ENCODE peak calls at places on chromosomes 11 and 22, in nine cellular contexts. I is coronary artery; H is naive thymus-derived CD4-positive, alpha-beta T cell; M is fibroblast of pulmonary artery; R is IMR-90; U is MM.1S; D is neural progenitor cell; P is NT2/D1; Y is HL-60. C is an unnamed sample.
A peak's percentile ranks its signal among the peaks of the same experiment; 100 is the strongest.

GRCh38 chr11:102793677-102794290 is 4.2 kb downstream of the MMP1 start:
- DNase-seq in I (no peak), H (no peak), M (no peak), R (no peak), U (no peak), D (no peak), P (no peak), Y (no peak), C (no peak)

GRCh38 chr11:44606472-44606871 is 41.0 kb downstream of the CD82 start:
- DNase-seq in I (no peak), H (no peak), M (no peak), R (no peak), U (no peak), D (no peak), P (no peak), Y (no peak), C (no peak)

GRCh38 chr22:43289976-43290663 is 53.1 kb downstream of the SCUBE1 start:
- DNase-seq in I (no peak), H (no peak), M (peak; percentile 23), R (peak; percentile 11), U (no peak), D (no peak), P (no peak), Y (peak; percentile 73), C (no peak)

GRCh38 chr11:78806214-78807004 is 231.7 kb upstream of the NARS2 start:
- DNase-seq in I (no peak), H (no peak), M (peak; percentile 20), R (no peak), U (no peak), D (no peak), P (no peak), Y (peak; percentile 29), C (no peak)

GRCh38 chr11:86210898-86211297 is 33.7 kb upstream of the EED start:
- DNase-seq in I (no peak), H (no peak), M (no peak), R (no peak), U (no peak), D (no peak), P (no peak), Y (no peak), C (no peak)

GRCh38 chr11:394034-394857 is at the start of gene PKP3:
- DNase-seq in I (no peak), H (no peak), M (peak; percentile 36), R (peak; percentile 60), U (no peak), D (peak; percentile 63), P (no peak), Y (no peak), C (no peak)

GRCh38 chr11:125299061-125299616 is 134.6 kb downstream of the PKNOX2 start:
- DNase-seq in I (no peak), H (no peak), M (no peak), R (no peak), U (no peak), D (no peak), P (no peak), Y (no peak), C (no peak)

GRCh38 chr11:108369064-108369463 is 98.3 kb downstream of the C11orf65 start:
- DNase-seq in I (no peak), H (no peak), M (no peak), R (peak; percentile 23), U (no peak), D (no peak), P (no peak), Y (no peak), C (no peak)

DNA sequence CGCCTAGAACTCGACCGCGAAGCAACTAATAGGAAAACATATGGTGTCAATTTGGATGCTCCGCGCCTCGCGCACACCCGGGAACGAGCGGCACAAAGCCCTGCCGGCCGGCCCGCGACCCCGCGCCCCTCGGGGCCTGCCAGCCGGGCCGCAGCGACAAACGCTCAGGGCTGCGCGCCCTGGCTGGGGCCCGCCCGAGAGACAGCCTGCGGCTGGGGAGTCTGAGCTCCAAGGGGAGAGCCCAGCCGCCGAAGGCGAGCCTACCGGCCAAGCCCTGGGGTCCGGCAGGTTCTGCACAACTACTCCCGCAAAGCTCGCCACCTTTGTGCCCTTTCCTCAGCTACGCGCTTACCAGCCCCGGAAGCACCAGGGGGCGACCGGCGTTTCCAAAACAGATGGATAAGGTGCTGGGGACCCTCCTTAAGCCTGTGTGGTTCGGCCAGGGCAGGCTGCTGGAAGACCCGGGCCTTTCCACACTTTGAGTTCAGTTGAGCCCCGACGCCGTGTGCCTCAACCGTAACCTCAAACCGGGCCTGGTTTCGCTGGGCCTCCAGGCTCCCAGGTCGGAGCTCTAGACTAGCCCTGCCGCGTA is 6.0 kb downstream of the PAX6 start:
- DNase-seq in I (no peak), H (no peak), M (no peak), R (no peak), U (no peak), D (peak; percentile 73), P (no peak), Y (no peak), C (no peak)
- H3K4me3 ChIP-seq in I (peak overlapping the region; percentile 49), H (no peak overlapping the region), M (no peak overlapping the region), R (no peak overlapping the region), U (no peak overlapping the region), D (peak overlapping the region; percentile 91), P (peak overlapping the region; percentile 21), Y (no peak overlapping the region), C (no peak overlapping the region)

DNA sequence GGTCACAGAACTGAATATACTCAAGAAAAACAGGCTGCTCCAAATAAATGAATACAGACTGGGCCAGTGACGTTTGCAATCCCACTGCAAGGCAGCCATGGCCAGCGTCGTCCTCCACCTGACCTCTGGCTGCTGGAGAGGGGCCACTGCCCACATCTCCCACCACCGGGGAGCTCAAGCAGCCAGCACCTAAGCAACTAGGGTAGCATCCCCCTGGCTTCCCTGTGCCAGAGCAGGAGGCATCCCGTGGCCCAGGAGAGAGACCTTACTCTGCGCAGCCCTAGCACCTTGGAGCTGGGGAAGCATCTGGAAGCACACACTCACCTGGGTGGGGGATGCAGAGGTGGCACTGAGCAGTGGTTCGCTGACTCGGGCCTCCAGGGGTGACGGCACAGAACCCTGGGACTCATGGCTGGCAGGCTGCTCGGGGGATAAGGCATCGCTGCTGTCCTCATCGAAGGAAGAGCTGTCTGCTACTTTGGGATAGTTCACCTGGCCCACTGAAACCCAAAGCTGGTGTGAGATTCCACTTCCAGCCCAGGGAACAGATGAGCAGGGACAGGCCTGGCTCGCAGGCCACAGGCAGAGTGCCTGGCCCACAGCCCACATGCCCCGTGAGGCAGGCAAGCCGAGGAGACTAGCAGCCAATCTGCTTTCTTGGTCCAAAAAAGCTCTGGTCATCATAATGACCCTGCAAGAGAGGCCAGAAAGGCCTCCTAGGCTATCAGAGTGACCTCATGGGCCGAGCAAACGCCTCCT is 53.7 kb downstream of the SGSM3 start:
- DNase-seq in I (no peak), H (no peak), M (no peak), R (no peak), U (no peak), D (no peak), P (no peak), Y (no peak), C (no peak)
- H3K4me3 ChIP-seq in I (no peak overlapping the region), H (no peak overlapping the region), M (no peak overlapping the region), R (no peak overlapping the region), U (no peak overlapping the region), D (no peak overlapping the region), P (no peak overlapping the region), Y (no peak overlapping the region), C (no peak overlapping the region)

DNA sequence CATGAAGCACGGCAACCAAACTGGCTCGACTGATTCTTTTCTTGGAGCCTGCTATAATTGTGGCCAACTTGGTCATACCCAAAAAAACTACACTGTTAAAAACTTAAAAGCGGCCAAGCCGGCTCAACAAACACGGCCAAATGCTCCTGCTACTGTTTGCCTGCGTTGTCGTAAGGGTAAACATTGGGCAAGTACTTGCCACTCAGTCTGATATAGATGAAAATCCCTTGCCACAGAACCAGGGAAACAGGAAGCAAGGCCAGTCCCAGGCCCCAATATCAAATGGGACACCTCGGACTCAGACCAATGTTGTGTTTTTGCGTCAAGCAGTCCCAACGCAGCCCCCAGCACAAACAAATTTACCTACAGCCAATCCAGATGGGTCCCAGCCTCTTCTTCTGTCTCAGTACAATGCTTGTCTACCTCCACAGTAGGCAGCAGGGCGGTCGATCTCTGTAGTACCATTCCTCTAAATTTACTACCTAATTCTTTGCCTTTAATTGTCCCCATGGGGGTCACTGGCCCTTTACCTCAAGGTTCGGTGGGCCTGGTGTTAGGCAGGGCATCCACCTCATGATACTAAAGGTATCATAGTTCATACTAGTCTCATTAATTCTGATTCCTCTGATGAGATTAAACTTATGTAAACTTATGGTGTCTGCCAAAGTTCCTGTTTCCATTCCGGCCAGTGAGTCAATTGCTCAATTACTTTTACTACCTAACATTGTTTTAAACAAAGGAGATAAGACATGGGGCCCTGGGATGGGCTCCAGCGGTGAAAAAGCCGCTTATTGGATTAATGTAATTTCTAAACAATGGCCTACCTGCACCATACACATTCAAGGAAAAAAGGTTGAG is 3.7 kb upstream of the COMT start:
- DNase-seq in I (no peak), H (no peak), M (peak; percentile 26), R (peak; percentile 35), U (no peak), D (no peak), P (no peak), Y (no peak), C (no peak)
- H3K4me3 ChIP-seq in I (no peak overlapping the region), H (no peak overlapping the region), M (no peak overlapping the region), R (no peak overlapping the region), U (no peak overlapping the region), D (no peak overlapping the region), P (no peak overlapping the region), Y (no peak overlapping the region), C (no peak overlapping the region)

GRCh38 chr11:71998649-71999310 is at the start of gene IL18BP:
- DNase-seq in I (no peak), H (peak; percentile 33), M (no peak), R (no peak), U (no peak), D (no peak), P (no peak), Y (peak; percentile 61), C (peak; percentile 66)

GRCh38 chr11:71999360-71999759 is 651 bp downstream of the IL18BP start:
- DNase-seq in I (no peak), H (no peak), M (peak; percentile 57), R (peak; percentile 52), U (no peak), D (no peak), P (no peak), Y (no peak), C (no peak)

GRCh38 chr11:72001255-72001654 is 2.5 kb downstream of the IL18BP start:
- DNase-seq in I (no peak), H (no peak), M (no peak), R (no peak), U (no peak), D (no peak), P (no peak), Y (no peak), C (no peak)

GRCh38 chr11:72000591-72000867 is 1.8 kb downstream of the IL18BP start:
- DNase-seq in I (no peak), H (no peak), M (no peak), R (no peak), U (no peak), D (no peak), P (no peak), Y (no peak), C (no peak)

DNA sequence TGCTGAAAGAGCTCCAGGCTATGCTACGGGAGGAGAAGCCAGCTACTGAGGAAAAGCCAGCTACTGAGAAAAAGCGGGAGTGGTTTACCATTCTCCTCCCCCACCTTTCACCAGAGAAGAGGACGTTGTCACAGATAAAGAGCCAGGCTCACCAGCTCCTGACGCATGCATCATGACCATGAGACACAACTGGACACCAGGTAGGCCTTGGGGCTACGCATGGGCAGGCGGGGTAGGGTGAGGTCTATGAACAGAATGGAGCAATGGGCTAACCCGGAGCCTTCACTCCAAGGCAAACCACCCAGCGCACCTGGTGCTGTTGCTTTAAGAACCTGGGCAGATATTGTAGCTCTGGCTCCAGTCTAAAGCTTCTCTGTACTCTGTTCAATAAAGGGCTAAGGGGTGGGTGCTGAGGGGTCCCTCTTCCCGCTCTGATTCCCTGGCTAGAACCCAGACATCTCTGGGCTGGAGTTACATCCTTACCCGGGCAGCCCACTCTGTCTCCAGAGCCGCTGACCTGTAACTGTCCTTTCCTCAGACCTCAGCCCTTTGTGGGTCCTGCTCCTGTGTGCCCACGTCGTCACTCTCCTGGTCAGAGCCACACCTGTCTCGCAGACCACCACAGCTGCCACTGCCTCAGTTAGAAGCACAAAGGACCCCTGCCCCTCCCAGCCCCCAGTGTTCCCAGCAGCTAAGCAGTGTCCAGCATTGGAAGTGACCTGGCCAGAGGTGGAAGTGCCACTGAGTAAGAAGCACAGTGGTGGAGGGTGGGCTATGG is 1.3 kb downstream of the IL18BP start:
- DNase-seq in I (no peak), H (no peak), M (no peak), R (no peak), U (no peak), D (no peak), P (no peak), Y (no peak), C (no peak)
- H3K4me3 ChIP-seq in I (peak overlapping the region; percentile 52), H (peak overlapping the region; percentile 68), M (no peak overlapping the region), R (no peak overlapping the region), U (no peak overlapping the region), D (no peak overlapping the region), P (no peak overlapping the region), Y (no peak overlapping the region), C (no peak overlapping the region)

C was measured in Jurkat, Clone E6-1.